ENCODE peak calls at places on chromosomes 11 and 22, in eight cellular contexts. Q is tibial nerve; T is right cardiac atrium; X is CD4-positive, alpha-beta T cell; W is left ventricle myocardium inferior; G is transverse colon; F is bronchial epithelial cell; K is HL-60. I is an unnamed sample. For H3K27me3, the result is how much of the 10 kb centered on the place peaks cover.

GRCh38 chr11:7518811-7519562 is 5.2 kb downstream of the PPFIBP2 start:
- DNase-seq in G (no peak), K (no peak), F (no peak), X (no peak), W (no peak), T (no peak), Q (no peak), I (no peak)

GRCh38 chr11:114059984-114060401 is 482 bp downstream of the ZBTB16 start:
- DNase-seq in K (peak), Q (no peak), G (peak), X (peak), W (peak), F (no peak), T (peak), I (no peak)

GRCh38 chr11:15744693-15745092 is 611.7 kb downstream of the SOX6 start:
- DNase-seq in W (no peak), X (no peak), F (no peak), G (no peak), T (no peak), Q (no peak), K (no peak), I (no peak)

GRCh38 chr11:3929232-3929631 is 73.8 kb downstream of the STIM1 start:
- DNase-seq in T (no peak), Q (no peak), X (no peak), K (no peak), G (no peak), F (no peak), W (no peak), I (no peak)

GRCh38 chr11:10407055-10407454 is 48.0 kb upstream of the AMPD3 start:
- DNase-seq in X (no peak), G (no peak), T (no peak), F (peak), Q (no peak), W (no peak), K (no peak), I (no peak)

GRCh38 chr11:131025020-131025419 is 108.7 kb upstream of the SNX19 start:
- DNase-seq in Q (no peak), K (no peak), X (no peak), W (no peak), G (no peak), F (peak), T (no peak), I (no peak)

GRCh38 chr22:39238966-39239510 is 5.7 kb downstream of the PDGFB start:
- DNase-seq in T (peak), X (no peak), G (no peak), K (no peak), W (no peak), Q (no peak), F (no peak), I (no peak)

GRCh38 chr11:20256925-20257324 is 96.7 kb upstream of the DBX1 start:
- DNase-seq in W (no peak), G (no peak), K (no peak), Q (no peak), X (no peak), T (no peak), F (no peak), I (no peak)

GRCh38 chr11:16963316-16963876 is 50.8 kb downstream of the PLEKHA7 start:
- DNase-seq in X (no peak), F (no peak), W (no peak), Q (no peak), G (no peak), T (no peak), K (no peak), I (no peak)

GRCh38 chr11:15727125-15727524 is 612.4 kb downstream of the INSC start:
- DNase-seq in G (no peak), F (no peak), K (no peak), Q (peak), X (no peak), T (no peak), W (no peak), I (no peak)

GRCh38 chr22:24550028-24550901 is 4.7 kb downstream of the GUCD1 start:
- DNase-seq in G (peak), X (no peak), T (peak), Q (no peak), F (no peak), W (peak), K (peak), I (peak)

GRCh38 chr11:100719809-100720221 is 32.7 kb downstream of the ARHGAP42 start:
- DNase-seq in K (no peak), Q (peak), W (no peak), F (peak), T (peak), X (no peak), G (peak), I (peak)

GRCh38 chr11:66293777-66294625 is 2.3 kb downstream of the TMEM151A start:
- DNase-seq in G (no peak), K (no peak), T (peak), X (no peak), Q (no peak), F (no peak), W (no peak), I (peak)

GRCh38 chr11:12560362-12560761 is 113.9 kb upstream of the TEAD1 start:
- DNase-seq in T (no peak), G (no peak), F (no peak), Q (no peak), W (no peak), X (no peak), K (no peak), I (no peak)

GRCh38 chr11:95154514-95154913 is 64.9 kb downstream of the ENDOD1 start:
- DNase-seq in T (peak), W (no peak), Q (peak), F (peak), G (peak), X (peak), K (peak), I (peak)

GRCh38 chr11:2248762-2249161 is 21.6 kb downstream of the ASCL2 start:
- DNase-seq in K (no peak), X (no peak), G (no peak), F (no peak), Q (no peak), W (no peak), T (no peak), I (no peak)

GRCh38 chr11:126978911-126979310 is 21.7 kb downstream of the KIRREL3 start:
- DNase-seq in T (no peak), X (no peak), G (no peak), K (no peak), Q (no peak), W (no peak), F (no peak), I (no peak)

GRCh38 chr11:31796523-31797226 is 14.4 kb downstream of the PAX6 start:
- DNase-seq in K (no peak), F (no peak), Q (no peak), X (no peak), W (no peak), T (no peak), G (no peak), I (peak)

GRCh38 chr11:31794546-31794945 is 16.6 kb downstream of the PAX6 start:
- DNase-seq in W (no peak), T (no peak), G (no peak), F (no peak), X (no peak), K (no peak), Q (no peak), I (no peak)

GRCh38 chr11:31797227-31798056 is 13.7 kb downstream of the PAX6 start:
- DNase-seq in T (no peak), F (no peak), X (no peak), K (no peak), G (no peak), Q (no peak), W (no peak), I (peak)

GRCh38 chr11:31798057-31799035 is 12.8 kb downstream of the PAX6 start:
- DNase-seq in T (no peak), Q (peak), K (peak), W (no peak), F (no peak), G (no peak), X (no peak), I (peak)

GRCh38 chr11:31795706-31796522 is 15.2 kb downstream of the PAX6 start:
- DNase-seq in Q (no peak), W (no peak), T (no peak), X (no peak), K (no peak), F (no peak), G (no peak), I (peak)
- H3K27me3 ChIP-seq in Q (half or more), W (half or more), T (under half), X (half or more), K (half or more), F (under half), G (half or more), I (half or more)

GRCh38 chr11:6418199-6418957 is 516 bp downstream of the APBB1 start:
- DNase-seq in Q (no peak), X (no peak), G (peak), W (peak), F (no peak), T (peak), K (no peak), I (no peak)
- H3K27me3 ChIP-seq in Q (under half), X (under half), G (under half), W (under half), F (under half), T (under half), K (under half), I (under half)

DNA sequence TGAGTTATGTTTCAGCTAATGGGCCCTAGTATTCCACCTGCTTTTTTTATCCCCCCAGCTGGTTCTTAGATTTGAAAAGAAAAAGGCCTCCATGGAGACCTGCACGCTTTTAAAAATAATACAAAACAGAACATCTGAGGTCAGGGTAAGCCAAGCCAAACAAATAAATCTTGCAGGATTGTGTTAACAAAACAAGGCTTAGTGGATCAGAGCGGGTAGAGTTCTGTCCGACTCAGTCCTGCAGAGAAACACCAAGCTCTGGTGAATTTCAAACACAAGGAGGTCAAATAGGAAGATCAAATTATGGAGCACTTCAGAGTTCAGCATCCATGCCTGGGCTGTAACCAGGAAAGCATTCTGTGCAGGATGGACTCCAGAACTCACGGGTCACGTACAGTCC is 86.9 kb downstream of the SYN3 start:
- DNase-seq in K (no peak), F (no peak), G (no peak), Q (no peak), W (no peak), T (no peak), X (no peak), I (no peak)
- H3K27me3 ChIP-seq in K (under half), F (under half), G (under half), Q (under half), W (under half), T (under half), X (under half), I (under half)

DNA sequence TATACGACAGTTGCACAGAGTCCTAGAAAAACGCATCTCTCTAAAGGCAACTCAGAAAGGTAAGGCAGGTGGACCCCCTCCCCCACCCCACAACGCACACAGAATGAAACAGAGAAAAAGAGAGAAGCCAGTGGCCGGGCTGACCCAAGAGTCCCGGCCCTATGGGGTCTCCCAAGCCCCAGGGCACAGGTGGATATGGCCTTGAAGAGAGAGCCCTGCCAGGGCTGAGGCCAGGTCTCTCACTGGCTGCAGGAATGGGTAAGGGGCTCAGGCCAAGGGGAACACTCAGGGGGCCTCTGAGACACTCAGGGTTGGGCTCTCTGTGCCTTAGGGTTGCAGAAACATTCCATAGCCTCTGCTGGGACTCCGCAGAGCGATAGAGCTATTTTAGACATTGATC is 98.0 kb downstream of the PDE2A start:
- DNase-seq in F (no peak), Q (no peak), K (no peak), X (no peak), W (no peak), G (no peak), T (no peak), I (peak)
- H3K27me3 ChIP-seq in F (under half), Q (under half), K (under half), X (under half), W (under half), G (under half), T (under half), I (under half)

GRCh38 chr11:8839957-8840945 is 70.7 kb upstream of the AKIP1 start:
- DNase-seq in K (no peak), G (peak), T (peak), X (no peak), W (peak), F (peak), Q (no peak), I (no peak)
- H3K27me3 ChIP-seq in K (under half), G (under half), T (under half), X (under half), W (under half), F (under half), Q (under half), I (under half)

DNA sequence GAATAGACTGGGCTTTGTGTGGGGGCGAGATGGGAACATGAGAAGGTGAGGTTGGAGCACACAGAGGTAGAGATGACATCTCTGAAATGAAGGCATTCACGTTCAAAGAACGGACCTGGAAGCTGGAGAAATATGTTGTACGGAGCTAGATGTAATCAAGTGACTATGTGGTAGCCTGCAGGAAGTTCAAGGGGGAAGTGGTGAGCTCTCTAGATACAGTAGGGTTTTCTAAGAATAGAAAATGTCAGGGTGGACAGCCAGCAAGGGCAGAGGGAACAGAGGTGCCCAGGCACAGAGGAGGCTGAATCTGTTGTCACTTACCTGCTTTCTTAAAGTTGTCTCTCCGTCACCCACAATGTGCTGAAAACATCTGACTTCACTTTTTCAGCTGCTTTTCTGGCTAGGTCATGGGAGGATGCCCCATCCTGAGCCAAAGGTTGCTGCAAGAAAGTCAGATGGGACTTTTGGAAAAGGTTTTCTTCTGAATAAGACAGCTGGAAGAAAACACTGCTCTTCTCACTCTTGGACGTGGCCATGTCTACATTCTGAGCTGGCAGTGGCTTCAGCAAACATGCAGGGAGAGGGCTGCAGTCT is 171.5 kb upstream of the B3GAT1 start:
- DNase-seq in W (no peak), K (peak), X (no peak), G (no peak), Q (no peak), T (no peak), F (no peak), I (no peak)
- H3K27me3 ChIP-seq in W (half or more), K (under half), X (under half), G (under half), Q (under half), T (under half), F (under half), I (under half)

GRCh38 chr11:46332093-46332567 is 15.1 kb upstream of the DGKZ start:
- DNase-seq in T (no peak), X (no peak), Q (no peak), W (no peak), F (no peak), G (no peak), K (no peak), I (peak)

GRCh38 chr11:46330154-46330886 is 16.9 kb upstream of the DGKZ start:
- DNase-seq in X (no peak), T (no peak), G (no peak), Q (no peak), F (no peak), W (no peak), K (no peak), I (peak)

GRCh38 chr11:46331653-46331984 is 15.6 kb upstream of the DGKZ start:
- DNase-seq in K (no peak), X (no peak), F (no peak), Q (no peak), W (no peak), T (no peak), G (no peak), I (peak)

GRCh38 chr11:46332568-46333128 is 14.6 kb upstream of the DGKZ start:
- DNase-seq in K (no peak), W (no peak), F (no peak), Q (no peak), X (peak), T (peak), G (no peak), I (no peak)

GRCh38 chr11:46330887-46331652 is 16.2 kb upstream of the DGKZ start:
- DNase-seq in T (no peak), W (no peak), X (peak), Q (no peak), K (no peak), G (no peak), F (no peak), I (no peak)
- H3K27me3 ChIP-seq in T (under half), W (under half), X (under half), Q (half or more), K (under half), G (half or more), F (under half), I (half or more)

GRCh38 chr22:44430716-44431115 is 67.3 kb downstream of the RTL6 start:
- DNase-seq in Q (no peak), K (no peak), F (no peak), X (no peak), T (no peak), G (no peak), W (no peak), I (no peak)
- H3K27me3 ChIP-seq in Q (under half), K (under half), F (under half), X (under half), T (under half), G (under half), W (under half), I (under half)

DNA sequence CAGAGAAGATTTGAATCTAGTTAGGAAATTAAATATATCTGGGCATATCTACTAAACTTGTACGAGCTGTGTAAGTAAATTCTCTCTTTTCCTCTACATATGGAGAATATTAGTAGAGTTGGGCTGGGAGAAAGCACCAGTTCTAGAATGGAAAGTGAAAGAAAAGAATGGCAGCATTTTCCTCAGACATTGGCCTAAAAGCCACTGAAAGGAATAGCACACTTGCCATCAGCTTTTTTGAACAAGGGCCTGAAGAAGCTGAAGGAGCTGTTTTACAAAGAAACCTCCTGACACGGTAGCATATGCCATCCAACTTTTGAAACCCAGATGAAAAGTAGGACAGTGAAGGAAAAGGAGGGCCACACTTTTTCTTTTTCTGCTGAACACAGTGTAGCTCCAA is 1563.7 kb upstream of the TENM4 start:
- DNase-seq in K (no peak), T (no peak), X (no peak), F (no peak), Q (no peak), G (no peak), W (no peak), I (no peak)
- H3K27me3 ChIP-seq in K (under half), T (under half), X (under half), F (under half), Q (under half), G (under half), W (under half), I (under half)

GRCh38 chr22:34765115-34765514 is 300.8 kb upstream of the ISX start:
- DNase-seq in K (no peak), W (no peak), F (no peak), Q (no peak), G (no peak), X (no peak), T (no peak), I (no peak)

GRCh38 chr22:34761111-34761510 is 304.8 kb upstream of the ISX start:
- DNase-seq in X (no peak), F (peak), G (no peak), W (no peak), K (no peak), T (no peak), Q (no peak), I (no peak)

GRCh38 chr22:34760276-34761008 is 305.5 kb upstream of the ISX start:
- DNase-seq in T (no peak), G (no peak), Q (no peak), X (no peak), F (peak), K (no peak), W (no peak), I (no peak)
- H3K27me3 ChIP-seq in T (under half), G (under half), Q (under half), X (under half), F (under half), K (under half), W (half or more), I (under half)

I was measured in osteoblast.